ENCODE peak calls at places on chromosomes 16 and 17, in four cellular contexts. F, N, C and D are unnamed samples.

GRCh38 chr16:67169642-67170167 is 633 bp upstream of the NOL3 start:
- DNase-seq in N (peak; percentile 56), F (no peak), C (no peak), D (no peak)

GRCh38 chr16:29816694-29817441 is 916 bp downstream of the PAGR1 start:
- DNase-seq in C (peak; percentile 86), N (peak; percentile 78), F (peak; percentile 65), D (peak; percentile 46)

GRCh38 chr17:41404024-41404651 is 6.7 kb upstream of the KRT31 start:
- DNase-seq in F (no peak), C (peak; percentile 66), N (peak; percentile 78), D (peak; percentile 13)

GRCh38 chr17:79183221-79184158 is 108.9 kb downstream of the ENGASE start:
- DNase-seq in N (peak; percentile 25), C (no peak), F (no peak), D (no peak)

GRCh38 chr17:7394452-7395191 is at the start of gene PLSCR3:
- DNase-seq in F (peak; percentile 82), N (peak; percentile 93), C (peak; percentile 95), D (peak; percentile 85)

GRCh38 chr16:19700319-19700781 is 17.7 kb downstream of the KNOP1 start:
- DNase-seq in C (peak; percentile 80), N (peak; percentile 49), F (no peak), D (no peak)

GRCh38 chr17:37570527-37571093 is 38.6 kb downstream of the SYNRG start:
- DNase-seq in F (peak; percentile 71), N (peak; percentile 49), C (peak; percentile 72), D (no peak)

GRCh38 chr17:31825961-31826691 is 32.9 kb downstream of the COPRS start:
- DNase-seq in C (peak; percentile 58), F (no peak), N (peak; percentile 76), D (no peak)

GRCh38 chr17:70050192-70050591 is 24.8 kb upstream of the KCNJ16 start:
- DNase-seq in C (no peak), F (no peak), N (no peak), D (no peak)

GRCh38 chr16:26649646-26650045 is 417.1 kb upstream of the C16orf82 start:
- DNase-seq in C (no peak), F (no peak), N (no peak), D (no peak)

GRCh38 chr17:38960402-38960801 is 6.8 kb downstream of the FBXO47 start:
- DNase-seq in F (no peak), N (no peak), C (no peak), D (no peak)

GRCh38 chr17:30382345-30382744 is 3.6 kb downstream of the CPD start:
- DNase-seq in F (no peak), C (no peak), N (no peak), D (no peak)

GRCh38 chr17:75684924-75685323 is 17.8 kb downstream of the SAP30BP start:
- DNase-seq in N (no peak), F (peak; percentile 86), C (peak; percentile 96), D (no peak)

GRCh38 chr17:19237389-19238166 is 412 bp downstream of the EPN2 start:
- DNase-seq in F (peak; percentile 47), C (no peak), N (no peak), D (peak; percentile 2)

GRCh38 chr17:48841395-48841831 is 10.6 kb downstream of the CALCOCO2 start:
- DNase-seq in C (no peak), N (peak; percentile 90), F (no peak), D (no peak)

GRCh38 chr17:77594416-77595209 is 363.9 kb upstream of the TNRC6C start:
- DNase-seq in F (no peak), N (no peak), C (no peak), D (no peak)

GRCh38 chr16:89140981-89141883 is 30.3 kb upstream of the CDH15 start:
- DNase-seq in C (no peak), N (no peak), F (no peak), D (no peak)

GRCh38 chr16:26598061-26598460 is 468.7 kb upstream of the C16orf82 start:
- DNase-seq in N (no peak), F (no peak), C (no peak), D (no peak)

GRCh38 chr16:48903054-48903453 is 293.1 kb upstream of the N4BP1 start:
- DNase-seq in C (no peak), F (no peak), N (no peak), D (no peak)

GRCh38 chr16:49875812-49876715 is 20.2 kb upstream of the ZNF423 start:
- DNase-seq in C (no peak), N (no peak), F (no peak), D (no peak)

GRCh38 chr17:34756670-34757021 is 177.3 kb downstream of the TMEM132E start:
- DNase-seq in N (peak; percentile 1), C (no peak), F (peak; percentile 30), D (no peak)

GRCh38 chr16:55280622-55281021 is 43.4 kb upstream of the IRX6 start:
- DNase-seq in C (no peak), N (no peak), F (no peak), D (no peak)

GRCh38 chr16:5605404-5605803 is 507.8 kb upstream of the EEF2KMT start:
- DNase-seq in C (no peak), N (no peak), F (no peak), D (no peak)

GRCh38 chr17:45838751-45839150 is 5.9 kb upstream of the SPPL2C start:
- DNase-seq in N (no peak), C (no peak), F (no peak), D (no peak)

GRCh38 chr16:84144859-84145639 is at the start of the genes DNAAF1 and HSDL1:
- DNase-seq in F (peak; percentile 89), N (peak; percentile 88), C (peak; percentile 95), D (peak; percentile 92)

GRCh38 chr17:82358467-82359350 is at the start of gene TEX19:
- DNase-seq in N (no peak), C (no peak), F (peak; percentile 69), D (no peak)

GRCh38 chr17:79803997-79804855 is 7.3 kb upstream of the CBX8 start:
- DNase-seq in N (no peak), C (no peak), F (peak; percentile 71), D (no peak)

GRCh38 chr17:74141612-74142011 is 61.9 kb upstream of the RPL38 start:
- DNase-seq in C (no peak), F (no peak), N (no peak), D (no peak)
- H3K9me3 ChIP-seq in C (peaks cover 4% of the 10 kb centered on the region), F (peaks cover 38% of the 10 kb centered on the region), N (no peaks in the 10 kb centered on the region), D (peaks cover 36% of the 10 kb centered on the region)

GRCh38 chr16:70331588-70332358 is 14.9 kb upstream of the DDX19A start:
- DNase-seq in F (no peak), C (peak; percentile 9), N (peak; percentile 16), D (no peak)
- TF ChIP-seq CTCF in F (peak; percentile 67), C (peak; percentile 63), N (peak; percentile 56), D (peak; percentile 58)

GRCh38 chr16:57514371-57514770 is 22.0 kb downstream of the CCDC102A start:
- DNase-seq in N (no peak), C (no peak), F (no peak), D (no peak)
- H3K9me3 ChIP-seq in N (no peaks in the 10 kb centered on the region), C (no peaks in the 10 kb centered on the region), F (no peaks in the 10 kb centered on the region), D (no peaks in the 10 kb centered on the region)

DNA sequence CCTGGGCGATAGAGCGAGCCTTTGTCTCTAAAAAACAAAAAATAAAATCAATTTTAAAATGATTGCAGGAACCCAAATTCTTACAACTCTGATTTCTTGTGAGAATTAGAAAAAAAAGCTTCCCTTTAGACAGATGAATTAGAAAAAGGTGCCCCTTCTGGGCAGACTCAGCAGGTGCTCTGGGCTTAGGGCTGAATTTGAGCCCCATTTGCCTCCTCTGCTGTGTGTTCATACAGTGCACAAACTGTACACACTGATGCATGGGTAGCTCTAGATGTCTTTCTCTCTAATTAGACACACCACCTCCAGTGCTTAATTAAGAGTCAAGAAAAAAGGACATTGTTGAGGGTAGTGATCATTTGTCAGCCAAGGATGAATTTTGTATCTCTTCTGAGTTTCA is 38.5 kb upstream of the NOL11 start:
- DNase-seq in C (no peak), N (no peak), F (no peak), D (no peak)
- TF ChIP-seq CTCF in C (no peak), N (no peak), F (no peak), D (no peak)

GRCh38 chr17:22717211-22717610 is 1024.9 kb downstream of the KCNJ18 start:
- DNase-seq in N (no peak), F (no peak), C (no peak), D (no peak)

DNA sequence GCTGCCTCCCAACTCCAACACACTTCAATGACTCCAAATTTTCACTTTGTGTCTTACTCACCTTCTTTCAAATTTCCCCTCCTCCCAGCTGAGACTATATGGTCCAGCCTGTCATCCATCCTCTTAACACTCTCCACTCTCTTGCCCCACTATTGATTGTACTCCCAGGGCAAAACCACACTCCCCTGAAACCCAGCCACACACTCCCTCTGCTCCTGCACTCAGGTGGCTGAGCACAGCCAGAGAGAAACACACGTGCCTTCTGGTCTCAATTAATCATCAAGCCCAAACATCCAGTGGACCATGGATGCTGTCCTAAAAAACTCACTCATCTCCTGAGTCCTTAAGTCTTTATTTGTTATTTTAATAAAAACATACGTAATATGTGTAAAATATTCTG is 1026.4 kb downstream of the KCNJ18 start:
- DNase-seq in C (no peak), F (no peak), N (no peak), D (no peak)
- H3K9me3 ChIP-seq in C (no peaks in the 10 kb centered on the region), F (no peaks in the 10 kb centered on the region), N (no peaks in the 10 kb centered on the region), D (peaks cover under 1% of the 10 kb centered on the region)

GRCh38 chr16:68362952-68363846 is 52.4 kb downstream of the PRMT7 start:
- DNase-seq in F (no peak), C (no peak), N (no peak), D (no peak)

GRCh38 chr16:68361485-68361884 is 50.7 kb downstream of the PRMT7 start:
- DNase-seq in F (no peak), N (peak; percentile 18), C (no peak), D (no peak)

GRCh38 chr16:68363847-68364600 is 53.2 kb downstream of the PRMT7 start:
- DNase-seq in C (no peak), N (peak; percentile 5), F (no peak), D (no peak)

GRCh38 chr16:68360971-68361370 is 50.2 kb downstream of the PRMT7 start:
- DNase-seq in F (no peak), C (no peak), N (no peak), D (no peak)

DNA sequence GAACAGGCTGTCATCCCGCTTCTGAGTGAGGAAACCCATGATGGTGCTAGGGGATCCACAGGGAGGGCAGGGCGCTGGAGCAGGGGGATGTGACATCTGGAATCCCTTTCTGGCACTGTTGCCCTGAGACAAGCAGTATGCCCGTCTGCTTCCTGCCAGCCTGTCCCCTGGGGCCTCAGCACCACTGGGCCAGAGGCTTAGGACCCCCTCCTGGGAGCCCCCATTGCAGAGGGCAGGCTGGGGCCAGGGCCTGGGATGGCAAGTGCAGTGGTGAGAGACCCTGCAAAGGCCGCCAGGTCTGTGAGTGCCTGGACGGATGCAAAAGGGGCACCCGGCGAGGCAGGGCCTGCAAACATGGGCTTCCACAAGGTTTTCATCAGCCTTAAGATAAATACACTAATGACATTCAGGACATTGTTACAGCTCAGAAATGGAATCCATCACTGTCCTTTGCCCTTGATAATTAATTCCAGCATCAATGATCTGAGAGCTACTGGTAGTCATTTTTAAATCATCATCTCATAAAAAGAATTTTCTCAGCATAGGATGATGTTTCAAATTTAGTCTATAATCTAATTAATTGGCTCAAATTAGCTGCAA is 51.6 kb downstream of the PRMT7 start:
- DNase-seq in C (no peak), N (no peak), F (no peak), D (no peak)
- TF ChIP-seq CTCF in C (no peak), N (no peak), F (no peak), D (no peak)

GRCh38 chr16:68548947-68549346 is 9.9 kb downstream of the ZFP90 start:
- DNase-seq in N (no peak), F (no peak), C (no peak), D (peak; percentile 41)
- H3K9me3 ChIP-seq in N (no peaks in the 10 kb centered on the region), F (peaks cover 7% of the 10 kb centered on the region), C (peaks cover 35% of the 10 kb centered on the region), D (peaks cover 32% of the 10 kb centered on the region)